ENCODE peak calls at places on chromosomes 5 and 9, in four cellular contexts. P, V, L and C are unnamed samples.

GRCh38 chr9:76691761-76692313 is 72.4 kb upstream of the PCA3 start:
- DNase-seq in L (no peak), V (peak), P (no peak), C (no peak)

GRCh38 chr5:87944553-87945320 is 323.9 kb downstream of the TMEM161B start:
- DNase-seq in L (peak), P (no peak), V (peak), C (no peak)

GRCh38 chr5:55926476-55926875 is 68.3 kb downstream of the IL6ST start:
- DNase-seq in V (no peak), P (no peak), L (no peak), C (no peak)

GRCh38 chr9:2677927-2678889 is 39.1 kb upstream of the KCNV2 start:
- DNase-seq in V (no peak), L (no peak), P (no peak), C (no peak)

GRCh38 chr9:74711371-74711770 is 176.3 kb downstream of the TRPM6 start:
- DNase-seq in P (no peak), L (no peak), V (no peak), C (no peak)

GRCh38 chr9:116002181-116002580 is 151.4 kb upstream of the PAPPA start:
- DNase-seq in L (no peak), V (no peak), P (no peak), C (no peak)

GRCh38 chr9:78301466-78301865 is 4.5 kb downstream of the PSAT1 start:
- DNase-seq in V (no peak), P (peak), L (no peak), C (no peak)

GRCh38 chr5:14465086-14465485 is 116.5 kb upstream of the OTULINL start:
- DNase-seq in P (peak), L (no peak), V (no peak), C (peak)

GRCh38 chr5:102678267-102679058 is 76.6 kb upstream of the PAM start:
- DNase-seq in P (peak), V (no peak), L (no peak), C (peak)

GRCh38 chr9:96141666-96142065 is 160.3 kb downstream of the HSD17B3 start:
- DNase-seq in P (peak), L (no peak), V (no peak), C (no peak)

GRCh38 chr9:93059097-93059959 is 827 bp downstream of the SUSD3 start:
- DNase-seq in P (no peak), L (no peak), V (no peak), C (no peak)

GRCh38 chr9:114538241-114538640 is 33.0 kb upstream of the WHRN start:
- DNase-seq in V (peak), L (peak), P (no peak), C (no peak)

GRCh38 chr5:1437452-1437851 is 7.8 kb downstream of the SLC6A3 start:
- DNase-seq in V (no peak), P (peak), L (peak), C (no peak)

GRCh38 chr9:80491086-80491749 is 919.5 kb downstream of the TLE4 start:
- DNase-seq in V (no peak), P (no peak), L (no peak), C (no peak)

GRCh38 chr9:113956901-113957777 is 81.0 kb downstream of the ZNF618 start:
- DNase-seq in V (no peak), P (peak), L (no peak), C (peak)

GRCh38 chr9:106718996-106719395 is 144.0 kb upstream of the ZNF462 start:
- DNase-seq in V (no peak), L (no peak), P (peak), C (peak)

GRCh38 chr9:89674667-89675402 is 70.0 kb downstream of the GADD45G start:
- DNase-seq in P (no peak), L (peak), V (peak), C (no peak)

GRCh38 chr5:154049685-154050084 is 10.9 kb downstream of the MFAP3 start:
- DNase-seq in P (no peak), V (no peak), L (no peak), C (no peak)

GRCh38 chr5:131795879-131796792 is 681 bp downstream of the FNIP1 start:
- DNase-seq in L (peak), P (peak), V (peak), C (peak)

GRCh38 chr9:115340314-115340713 is 222.4 kb upstream of the TNC start:
- DNase-seq in V (no peak), L (no peak), P (no peak), C (no peak)

GRCh38 chr5:37272564-37272963 is 23.4 kb upstream of the CPLANE1 start:
- DNase-seq in L (no peak), P (peak), V (no peak), C (peak)

GRCh38 chr9:35340046-35340445 is 149.9 kb upstream of the RUSC2 start:
- DNase-seq in L (no peak), P (peak), V (no peak), C (peak)

GRCh38 chr9:29822458-29822857 is 2249.2 kb upstream of the C9orf72 start:
- DNase-seq in V (no peak), P (no peak), L (no peak), C (no peak)

GRCh38 chr5:15702102-15702501 is 202.1 kb downstream of the FBXL7 start:
- DNase-seq in L (no peak), V (no peak), P (peak), C (peak)

GRCh38 chr5:58235279-58235678 is 224.6 kb downstream of the PLK2 start:
- DNase-seq in L (no peak), P (peak), V (no peak), C (peak)

GRCh38 chr5:26881901-26882300 is 156.5 kb downstream of the CDH9 start:
- DNase-seq in V (no peak), L (no peak), P (no peak), C (no peak)

GRCh38 chr5:179680780-179681411 is at the start of gene CBY3:
- DNase-seq in V (no peak), L (no peak), P (peak), C (peak)

GRCh38 chr5:160030631-160031377 is 21.9 kb downstream of the TTC1 start:
- DNase-seq in V (no peak), P (peak), L (no peak), C (peak)

GRCh38 chr5:109558952-109559351 is 130.8 kb upstream of the MAN2A1 start:
- DNase-seq in P (no peak), L (no peak), V (no peak), C (peak)

GRCh38 chr5:134143431-134143830 is 28.9 kb downstream of the TCF7 start:
- DNase-seq in P (no peak), L (no peak), V (no peak), C (no peak)

GRCh38 chr5:76643371-76643770 is 20.2 kb upstream of the F2RL2 start:
- DNase-seq in V (no peak), L (no peak), P (no peak), C (no peak)
- H3K9ac ChIP-seq in V (peak), L (no peak), P (no peak), C (no peak)

GRCh38 chr5:34498582-34498981 is 157.5 kb upstream of the RAI14 start:
- DNase-seq in P (no peak), L (no peak), V (no peak), C (no peak)
- H3K9ac ChIP-seq in P (peak), L (no peak), V (no peak), C (peak)

GRCh38 chr5:51691538-51691937 is 308.3 kb downstream of the ISL1 start:
- DNase-seq in P (no peak), V (no peak), L (no peak), C (no peak)
- H3K9ac ChIP-seq in P (no peak), V (no peak), L (no peak), C (no peak)

GRCh38 chr5:178115835-178116405 is 2.6 kb downstream of the N4BP3 start:
- DNase-seq in L (peak), V (peak), P (no peak), C (no peak)
- H3K9ac ChIP-seq in L (peak), V (peak), P (no peak), C (no peak)

GRCh38 chr5:177388521-177389052 is 4.4 kb downstream of the SLC34A1 start:
- DNase-seq in V (no peak), P (no peak), L (no peak), C (no peak)
- H3K9ac ChIP-seq in V (no peak), P (no peak), L (no peak), C (no peak)

DNA sequence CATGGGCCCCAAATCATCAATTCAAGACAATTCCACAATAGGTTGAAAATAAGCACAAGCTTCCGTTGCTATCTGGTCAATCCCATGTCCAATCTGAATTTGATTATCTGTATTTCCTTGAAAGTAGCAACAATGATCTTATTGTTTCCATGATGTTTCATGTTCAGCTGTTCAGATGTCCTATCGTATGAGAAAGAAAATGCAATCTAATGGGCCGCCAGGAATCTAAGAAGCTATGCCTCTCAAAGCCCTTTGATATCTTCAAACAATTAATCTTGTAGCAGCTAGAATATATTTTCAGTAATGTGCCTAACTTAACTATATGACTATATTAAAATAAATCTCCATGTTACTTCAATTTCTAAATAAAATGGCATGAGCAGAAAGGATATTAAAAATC is 32.1 kb upstream of the ALDOB start:
- DNase-seq in P (no peak), L (no peak), V (no peak), C (no peak)
- H3K9ac ChIP-seq in P (no peak), L (no peak), V (no peak), C (no peak)

GRCh38 chr5:108361239-108361638 is 20.7 kb downstream of the FBXL17 start:
- DNase-seq in P (no peak), V (no peak), L (no peak), C (no peak)

GRCh38 chr5:108360280-108360679 is 21.6 kb downstream of the FBXL17 start:
- DNase-seq in L (no peak), V (no peak), P (no peak), C (no peak)

GRCh38 chr5:108356286-108356685 is 25.6 kb downstream of the FBXL17 start:
- DNase-seq in L (no peak), P (no peak), V (no peak), C (no peak)

GRCh38 chr5:108366500-108366899 is 15.4 kb downstream of the FBXL17 start:
- DNase-seq in L (no peak), V (no peak), P (no peak), C (no peak)

GRCh38 chr5:108361771-108362170 is 20.1 kb downstream of the FBXL17 start:
- DNase-seq in L (no peak), V (no peak), P (no peak), C (no peak)
- H3K9ac ChIP-seq in L (no peak), V (no peak), P (no peak), C (no peak)

GRCh38 chr9:129027224-129027684 is 877 bp downstream of the SH3GLB2 start:
- DNase-seq in V (no peak), L (no peak), P (no peak), C (no peak)

GRCh38 chr9:129023908-129024233 is 4.3 kb downstream of the SH3GLB2 start:
- DNase-seq in P (no peak), L (no peak), V (no peak), C (no peak)

GRCh38 chr9:129028192-129028966 is at the start of gene SH3GLB2:
- DNase-seq in V (peak), P (peak), L (peak), C (peak)

GRCh38 chr9:129027685-129028191 is 393 bp downstream of the SH3GLB2 start:
- DNase-seq in V (no peak), L (no peak), P (no peak), C (no peak)

DNA sequence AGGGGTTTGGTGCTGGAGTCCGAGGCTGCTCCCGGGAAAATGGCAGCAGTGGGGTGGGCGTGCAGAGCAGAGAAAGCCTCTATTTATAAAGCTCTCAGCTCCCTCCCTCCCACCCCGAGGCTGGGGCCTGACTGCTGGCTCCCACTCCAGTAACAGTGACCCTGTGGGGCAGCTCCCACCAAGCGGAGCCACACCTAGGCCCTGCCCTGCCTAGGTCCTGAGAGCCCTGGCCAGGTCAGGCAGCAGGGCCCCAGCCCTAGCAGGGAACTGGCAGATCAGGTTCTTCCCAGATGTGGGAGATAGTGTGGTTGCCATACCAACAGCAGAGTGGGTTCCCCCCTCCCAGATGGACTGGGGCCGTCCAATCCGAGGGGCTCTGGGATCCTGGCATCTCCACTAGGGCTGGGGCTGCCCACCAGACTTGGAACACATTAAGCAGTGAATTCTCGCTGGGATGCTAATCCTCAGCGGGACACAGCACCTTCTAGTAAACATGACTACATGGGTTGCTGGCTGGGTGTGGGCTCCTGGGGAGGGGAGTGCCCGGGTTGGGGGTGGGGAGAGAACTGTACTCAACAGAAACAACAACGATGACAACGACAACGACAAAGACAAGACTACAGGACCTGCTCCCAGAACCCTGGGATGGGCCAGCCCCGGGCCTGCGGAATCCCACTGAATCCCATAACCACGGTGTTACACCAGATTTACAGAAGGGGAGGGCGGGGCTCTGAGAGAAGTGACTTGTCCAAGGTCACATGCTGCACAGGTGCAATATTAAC is 1.5 kb downstream of the SH3GLB2 start:
- DNase-seq in L (peak), P (peak), V (peak), C (peak)
- H3K9ac ChIP-seq in L (no peak), P (no peak), V (peak), C (no peak)